ENCODE peak calls at places on chromosomes 12 and 14, in nine cellular contexts. R, Q, J, D, U, C, G, L and K are unnamed samples.

GRCh38 chr12:51405801-51406207 is 14.6 kb upstream of the GALNT6 start:
- DNase-seq in R (no peak), Q (no peak), J (no peak), D (no peak), U (no peak), C (no peak), G (no peak), L (no peak), K (no peak)

GRCh38 chr14:85087201-85087600 is 442.7 kb upstream of the FLRT2 start:
- DNase-seq in R (peak), Q (no peak), J (no peak), D (no peak), U (no peak), C (no peak), G (no peak), L (no peak), K (no peak)

GRCh38 chr14:46344327-46344937 is 307.1 kb downstream of the RPL10L start:
- DNase-seq in R (peak), Q (peak), J (no peak), D (peak), U (no peak), C (peak), G (no peak), L (peak), K (peak)

GRCh38 chr14:104975481-104976197 is 2.5 kb downstream of the AHNAK2 start:
- DNase-seq in R (no peak), Q (no peak), J (no peak), D (peak), U (no peak), C (no peak), G (no peak), L (peak), K (no peak)

GRCh38 chr12:118377005-118377890 is 893 bp downstream of the SUDS3 start:
- DNase-seq in R (peak), Q (no peak), J (no peak), D (peak), U (no peak), C (no peak), G (no peak), L (peak), K (no peak)

GRCh38 chr12:92735131-92735721 is 32.4 kb downstream of the PLEKHG7 start:
- DNase-seq in R (peak), Q (peak), J (no peak), D (no peak), U (peak), C (peak), G (peak), L (no peak), K (peak)

GRCh38 chr12:12425616-12426015 is 68.7 kb downstream of the BORCS5 start:
- DNase-seq in R (no peak), Q (no peak), J (no peak), D (no peak), U (no peak), C (no peak), G (no peak), L (no peak), K (peak)

GRCh38 chr12:46089414-46090162 is 99.2 kb upstream of the SCAF11 start:
- DNase-seq in R (peak), Q (no peak), J (no peak), D (no peak), U (no peak), C (no peak), G (no peak), L (no peak), K (no peak)

GRCh38 chr12:75781532-75782046 is 250.0 kb downstream of the PHLDA1 start:
- DNase-seq in R (peak), Q (peak), J (no peak), D (no peak), U (no peak), C (peak), G (no peak), L (no peak), K (peak)

GRCh38 chr14:35404496-35405303 is at the start of gene NFKBIA:
- DNase-seq in R (peak), Q (peak), J (peak), D (peak), U (peak), C (peak), G (peak), L (peak), K (peak)

GRCh38 chr12:90163975-90164374 is 455.3 kb upstream of the ATP2B1 start:
- DNase-seq in R (peak), Q (no peak), J (no peak), D (no peak), U (no peak), C (no peak), G (no peak), L (peak), K (no peak)

GRCh38 chr12:19432309-19433170 is 6.8 kb upstream of the AEBP2 start:
- DNase-seq in R (no peak), Q (no peak), J (no peak), D (no peak), U (no peak), C (no peak), G (no peak), L (no peak), K (no peak)

GRCh38 chr14:34875031-34875922 is at the start of gene BAZ1A:
- DNase-seq in R (peak), Q (peak), J (peak), D (peak), U (peak), C (peak), G (peak), L (peak), K (peak)

GRCh38 chr14:74595006-74595735 is 16.9 kb downstream of the LTBP2 start:
- DNase-seq in R (no peak), Q (no peak), J (no peak), D (no peak), U (peak), C (peak), G (peak), L (no peak), K (peak)

GRCh38 chr14:61563162-61563511 is 132.2 kb upstream of the HIF1A start:
- DNase-seq in R (no peak), Q (no peak), J (no peak), D (no peak), U (no peak), C (no peak), G (no peak), L (no peak), K (no peak)

GRCh38 chr14:103125098-103126070 is 2.1 kb downstream of the TNFAIP2 start:
- DNase-seq in R (no peak), Q (no peak), J (no peak), D (no peak), U (peak), C (no peak), G (peak), L (no peak), K (no peak)

GRCh38 chr14:103127861-103128598 is 4.8 kb downstream of the TNFAIP2 start:
- DNase-seq in R (no peak), Q (no peak), J (no peak), D (no peak), U (peak), C (no peak), G (no peak), L (no peak), K (no peak)

GRCh38 chr14:103126088-103126872 is 3.0 kb downstream of the TNFAIP2 start:
- DNase-seq in R (no peak), Q (no peak), J (no peak), D (no peak), U (peak), C (no peak), G (peak), L (no peak), K (no peak)

GRCh38 chr14:103127356-103127755 is 4.1 kb downstream of the TNFAIP2 start:
- DNase-seq in R (no peak), Q (no peak), J (no peak), D (no peak), U (no peak), C (no peak), G (peak), L (no peak), K (no peak)

GRCh38 chr14:103126873-103127304 is 3.6 kb downstream of the TNFAIP2 start:
- DNase-seq in R (peak), Q (no peak), J (peak), D (peak), U (peak), C (no peak), G (peak), L (no peak), K (no peak)
- H3K4me3 ChIP-seq in R (peak), Q (no peak), J (peak), D (peak), U (peak), C (no peak), G (no peak), L (no peak), K (no peak)

DNA sequence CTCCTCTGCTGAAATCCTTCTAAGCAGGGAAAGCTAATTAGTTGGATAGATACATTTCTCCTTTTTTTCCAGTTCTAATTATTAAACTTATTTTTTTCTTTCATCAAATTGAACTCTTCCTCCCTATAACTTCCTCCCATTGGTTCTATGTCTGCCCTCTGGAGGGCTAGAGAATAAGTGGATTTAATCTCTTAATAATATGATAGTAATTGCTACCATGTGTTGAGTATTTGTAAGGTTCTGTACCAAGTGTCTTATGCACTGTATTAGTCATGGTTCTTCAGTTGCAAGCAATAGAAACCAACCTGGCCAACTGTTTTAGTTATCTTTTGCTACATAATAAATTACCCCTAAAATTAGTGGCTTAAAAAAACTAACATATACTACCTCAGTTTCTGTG is 190.5 kb upstream of the PLXNC1 start:
- DNase-seq in R (no peak), Q (no peak), J (no peak), D (no peak), U (no peak), C (no peak), G (no peak), L (no peak), K (no peak)
- TF ChIP-seq CTCF in R (no peak), Q (no peak), J (no peak), D (no peak), U (no peak), C (no peak), G (no peak), L (no peak), K (no peak)

GRCh38 chr12:129202109-129202814 is 349.0 kb downstream of the GLT1D1 start:
- DNase-seq in R (no peak), Q (no peak), J (no peak), D (no peak), U (no peak), C (no peak), G (no peak), L (no peak), K (no peak)
- H3K4me3 ChIP-seq in R (no peak), Q (no peak), J (no peak), D (no peak), U (no peak), C (no peak), G (no peak), L (no peak), K (no peak)

GRCh38 chr12:55955800-55956508 is 9.9 kb downstream of the PMEL start:
- DNase-seq in R (peak), Q (peak), J (peak), D (no peak), U (peak), C (peak), G (no peak), L (peak), K (peak)
- TF ChIP-seq CTCF in R (peak), Q (peak), J (no peak), D (no peak), U (no peak), C (peak), G (no peak), L (peak), K (peak)

GRCh38 chr12:67633708-67634107 is 14.8 kb upstream of the DYRK2 start:
- DNase-seq in R (no peak), Q (no peak), J (peak), D (no peak), U (no peak), C (no peak), G (no peak), L (no peak), K (no peak)

GRCh38 chr12:67634167-67634793 is 14.3 kb upstream of the DYRK2 start:
- DNase-seq in R (no peak), Q (no peak), J (no peak), D (no peak), U (no peak), C (no peak), G (no peak), L (no peak), K (no peak)

GRCh38 chr12:67632005-67632404 is 16.5 kb upstream of the DYRK2 start:
- DNase-seq in R (no peak), Q (no peak), J (no peak), D (peak), U (no peak), C (no peak), G (no peak), L (no peak), K (no peak)

GRCh38 chr12:67633024-67633423 is 15.5 kb upstream of the DYRK2 start:
- DNase-seq in R (no peak), Q (no peak), J (no peak), D (no peak), U (no peak), C (no peak), G (no peak), L (no peak), K (no peak)

DNA sequence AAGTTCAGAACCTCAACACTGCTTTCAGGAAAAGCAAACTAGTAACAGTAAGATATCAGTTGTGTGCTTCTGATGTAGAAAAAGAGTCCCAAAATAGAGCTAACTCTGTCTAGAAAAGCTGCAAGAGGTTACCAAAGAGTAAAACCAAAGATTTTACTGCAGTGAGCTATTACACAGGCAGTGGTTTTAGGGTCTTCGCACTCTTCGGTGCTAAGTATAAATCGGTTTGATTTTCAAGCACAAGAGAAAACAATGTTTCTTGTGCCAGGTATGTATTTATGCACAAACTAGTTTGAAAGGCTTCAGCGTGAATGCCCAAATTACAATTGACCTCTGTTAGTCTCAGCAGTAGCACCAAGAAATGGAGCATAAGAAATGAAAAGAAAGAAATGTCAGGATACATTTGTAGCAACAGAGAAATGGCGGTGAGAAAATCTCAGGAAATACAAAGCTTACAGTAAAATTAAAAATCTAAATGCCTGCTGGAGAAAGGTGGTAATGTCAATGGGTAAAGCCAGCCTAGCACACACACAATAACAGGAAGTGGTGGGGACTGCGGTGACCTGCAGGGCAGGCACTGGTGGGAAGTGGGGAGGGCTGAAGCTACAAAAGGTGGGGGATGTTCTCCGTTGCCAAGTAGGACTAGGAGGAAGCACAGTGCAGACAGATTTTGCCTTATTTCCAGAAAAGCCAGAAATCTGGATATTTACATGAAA is 18.0 kb upstream of the DYRK2 start:
- DNase-seq in R (peak), Q (no peak), J (peak), D (peak), U (peak), C (no peak), G (peak), L (peak), K (peak)
- H3K4me3 ChIP-seq in R (no peak), Q (no peak), J (no peak), D (no peak), U (no peak), C (no peak), G (no peak), L (no peak), K (no peak)

DNA sequence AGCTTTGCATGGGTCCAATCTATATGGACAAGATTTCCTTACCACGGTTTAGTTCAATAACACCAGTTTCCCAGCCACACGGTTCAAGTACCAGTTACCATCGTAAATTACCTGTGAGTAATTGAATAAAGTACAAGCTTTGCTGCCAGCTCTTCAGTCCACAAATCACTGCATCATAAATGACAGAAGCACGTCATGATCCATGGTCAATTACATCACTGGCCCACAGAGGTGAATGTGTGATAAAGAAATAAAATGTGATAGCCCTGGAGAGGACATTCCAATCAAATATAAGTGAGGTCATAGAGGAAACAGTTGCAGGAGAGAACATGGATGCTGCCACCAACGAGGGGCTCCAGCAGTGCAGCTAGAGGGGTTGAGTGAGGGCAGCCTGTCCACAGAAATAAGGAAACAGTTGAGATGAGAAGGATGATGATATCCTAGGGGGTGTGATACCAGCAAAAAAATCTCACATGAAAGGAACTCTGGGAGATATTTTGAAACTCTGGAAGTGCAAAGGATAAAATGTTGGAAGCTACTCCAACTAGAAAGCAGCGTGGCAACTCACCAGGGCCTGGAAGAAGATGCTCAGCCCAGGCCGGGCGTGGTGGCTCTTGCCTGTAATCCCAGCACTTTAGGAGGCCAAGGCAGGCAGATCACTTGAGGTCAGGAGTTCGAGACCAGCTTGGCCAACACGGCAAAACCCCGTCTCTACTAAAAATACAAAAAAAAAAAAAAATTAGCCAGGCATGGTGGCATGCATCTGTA is 5.8 kb upstream of the DYNC1H1 start:
- DNase-seq in R (no peak), Q (no peak), J (no peak), D (no peak), U (no peak), C (no peak), G (no peak), L (no peak), K (no peak)
- TF ChIP-seq CTCF in R (no peak), Q (no peak), J (no peak), D (no peak), U (no peak), C (no peak), G (no peak), L (no peak), K (no peak)

DNA sequence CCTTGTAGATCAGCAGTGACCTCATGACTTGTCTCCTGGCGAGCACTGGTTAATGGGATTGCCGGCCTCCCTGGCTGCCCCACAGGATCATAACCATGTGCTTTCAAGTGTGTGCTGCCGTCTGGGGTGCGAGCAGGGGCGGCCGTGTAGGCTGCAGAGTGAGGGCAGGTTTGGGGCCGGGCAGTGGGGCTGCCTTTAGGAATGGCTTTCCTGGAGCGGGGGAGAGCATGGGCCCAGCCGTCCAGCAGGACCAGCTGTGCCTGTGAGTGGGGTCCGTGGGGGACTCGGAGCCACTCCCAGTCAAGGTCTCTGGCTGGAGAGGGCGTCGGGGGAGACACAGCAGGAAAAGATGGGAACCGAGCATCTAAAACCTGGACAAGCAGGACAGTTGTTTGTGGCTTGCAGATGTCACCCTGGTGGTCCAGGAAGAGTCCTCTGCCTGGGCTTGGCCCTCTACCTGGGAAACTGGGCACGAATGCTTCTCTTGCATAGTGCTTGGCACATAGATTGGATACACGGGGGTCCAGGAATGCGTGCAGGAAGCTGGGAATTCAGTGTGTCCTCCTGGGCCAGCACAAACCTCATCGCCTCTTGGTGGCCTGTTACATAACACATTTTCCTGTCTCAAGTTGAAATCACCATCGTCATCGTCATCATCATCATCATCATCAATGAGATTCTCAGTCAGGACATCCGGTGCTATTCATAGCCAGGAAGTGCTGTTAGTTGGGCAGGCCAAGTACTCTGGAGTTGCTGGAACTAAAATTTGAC is 96.0 kb downstream of the ADGRD1 start:
- DNase-seq in R (no peak), Q (no peak), J (no peak), D (no peak), U (no peak), C (no peak), G (no peak), L (no peak), K (no peak)
- H3K4me3 ChIP-seq in R (no peak), Q (no peak), J (no peak), D (no peak), U (no peak), C (no peak), G (no peak), L (no peak), K (no peak)

GRCh38 chr14:21093769-21094681 is 4.4 kb downstream of the ZNF219 start:
- DNase-seq in R (no peak), Q (no peak), J (no peak), D (peak), U (peak), C (no peak), G (no peak), L (no peak), K (no peak)
- TF ChIP-seq CTCF in R (no peak), Q (peak), J (no peak), D (peak), U (no peak), C (peak), G (no peak), L (no peak), K (peak)

GRCh38 chr12:6927999-6928702 is 392 bp downstream of the ATN1 start:
- DNase-seq in R (no peak), Q (no peak), J (no peak), D (peak), U (peak), C (no peak), G (peak), L (no peak), K (no peak)
- H3K4me3 ChIP-seq in R (peak), Q (peak), J (peak), D (peak), U (peak), C (peak), G (peak), L (peak), K (peak)

GRCh38 chr12:115922952-115923564 is 354.4 kb downstream of the MED13L start:
- DNase-seq in R (peak), Q (no peak), J (no peak), D (no peak), U (no peak), C (no peak), G (no peak), L (peak), K (peak)
- TF ChIP-seq CTCF in R (peak), Q (peak), J (no peak), D (peak), U (no peak), C (peak), G (no peak), L (peak), K (peak)